ENCODE peak calls at places on chromosomes 13 and 19, in four cellular contexts. O is tibial nerve, F is adrenal gland, A is SK-N-SH. J is an unnamed sample. For H3K4me1, the result is how much of the 10 kb centered on the place peaks cover.

GRCh38 chr19:35801828-35802227 is 10.8 kb downstream of the PRODH2 start:
- DNase-seq in O (no peak), F (no peak), A (no peak), J (no peak)

GRCh38 chr19:53328967-53329366 is 4.6 kb upstream of the ZNF845 start:
- DNase-seq in O (no peak), F (no peak), A (peak), J (peak)

GRCh38 chr19:14428882-14429416 is 4.2 kb upstream of the PKN1 start:
- DNase-seq in O (no peak), F (no peak), A (no peak), J (no peak)

GRCh38 chr13:113453962-113454361 is 674 bp upstream of the ADPRHL1 start:
- DNase-seq in O (no peak), F (no peak), A (peak), J (no peak)

GRCh38 chr13:23509781-23510543 is 60.2 kb upstream of the TNFRSF19 start:
- DNase-seq in O (no peak), F (no peak), A (no peak), J (no peak)

GRCh38 chr19:15113245-15114152 is 6.3 kb downstream of the SYDE1 start:
- DNase-seq in O (no peak), F (no peak), A (peak), J (no peak)

GRCh38 chr13:86757236-86757978 is 913.8 kb upstream of the SLITRK5 start:
- DNase-seq in O (no peak), F (no peak), A (no peak), J (no peak)

GRCh38 chr13:44174769-44175425 is 198.7 kb upstream of the SERP2 start:
- DNase-seq in O (peak), F (no peak), A (no peak), J (no peak)

GRCh38 chr19:31160346-31160926 is 188.8 kb downstream of the TSHZ3 start:
- DNase-seq in O (no peak), F (no peak), A (no peak), J (no peak)

GRCh38 chr13:36251528-36251927 is 37.2 kb upstream of the SOHLH2 start:
- DNase-seq in O (no peak), F (no peak), A (no peak), J (no peak)

GRCh38 chr13:106234656-106235055 is 300.8 kb downstream of the EFNB2 start:
- DNase-seq in O (no peak), F (no peak), A (no peak), J (no peak)

GRCh38 chr13:74574964-74575728 is 440.9 kb upstream of the KLF12 start:
- DNase-seq in O (no peak), F (no peak), A (peak), J (no peak)

GRCh38 chr13:19056355-19056880 is 125.2 kb downstream of the TUBA3C start:
- DNase-seq in O (no peak), F (no peak), A (no peak), J (no peak)

GRCh38 chr19:19209372-19209771 is 2.4 kb upstream of the NCAN start:
- DNase-seq in O (no peak), F (no peak), A (no peak), J (no peak)

GRCh38 chr19:46515879-46516350 is 20.2 kb upstream of the PNMA8B start:
- DNase-seq in O (no peak), F (no peak), A (peak), J (no peak)

GRCh38 chr13:42001580-42001979 is 40.7 kb upstream of the VWA8 start:
- DNase-seq in O (no peak), F (no peak), A (no peak), J (no peak)

GRCh38 chr19:6536138-6536671 is 5.4 kb downstream of the TNFSF9 start:
- DNase-seq in O (no peak), F (no peak), A (peak), J (no peak)

GRCh38 chr19:17863520-17864182 is 3.9 kb downstream of the RPL18A start:
- DNase-seq in O (no peak), F (peak), A (peak), J (no peak)
- H3K4me1 ChIP-seq in O (under half), F (under half), A (under half), J (under half)

GRCh38 chr19:49081273-49081672 is 4.0 kb upstream of the SNRNP70 start:
- DNase-seq in O (no peak), F (no peak), A (no peak), J (no peak)

GRCh38 chr19:49085868-49086232 is 599 bp downstream of the SNRNP70 start:
- DNase-seq in O (no peak), F (no peak), A (no peak), J (no peak)

GRCh38 chr19:49086296-49086695 is 1.0 kb downstream of the SNRNP70 start:
- DNase-seq in O (no peak), F (no peak), A (no peak), J (no peak)

GRCh38 chr19:49085020-49085867 is at the start of gene SNRNP70:
- DNase-seq in O (peak), F (peak), A (peak), J (peak)

DNA sequence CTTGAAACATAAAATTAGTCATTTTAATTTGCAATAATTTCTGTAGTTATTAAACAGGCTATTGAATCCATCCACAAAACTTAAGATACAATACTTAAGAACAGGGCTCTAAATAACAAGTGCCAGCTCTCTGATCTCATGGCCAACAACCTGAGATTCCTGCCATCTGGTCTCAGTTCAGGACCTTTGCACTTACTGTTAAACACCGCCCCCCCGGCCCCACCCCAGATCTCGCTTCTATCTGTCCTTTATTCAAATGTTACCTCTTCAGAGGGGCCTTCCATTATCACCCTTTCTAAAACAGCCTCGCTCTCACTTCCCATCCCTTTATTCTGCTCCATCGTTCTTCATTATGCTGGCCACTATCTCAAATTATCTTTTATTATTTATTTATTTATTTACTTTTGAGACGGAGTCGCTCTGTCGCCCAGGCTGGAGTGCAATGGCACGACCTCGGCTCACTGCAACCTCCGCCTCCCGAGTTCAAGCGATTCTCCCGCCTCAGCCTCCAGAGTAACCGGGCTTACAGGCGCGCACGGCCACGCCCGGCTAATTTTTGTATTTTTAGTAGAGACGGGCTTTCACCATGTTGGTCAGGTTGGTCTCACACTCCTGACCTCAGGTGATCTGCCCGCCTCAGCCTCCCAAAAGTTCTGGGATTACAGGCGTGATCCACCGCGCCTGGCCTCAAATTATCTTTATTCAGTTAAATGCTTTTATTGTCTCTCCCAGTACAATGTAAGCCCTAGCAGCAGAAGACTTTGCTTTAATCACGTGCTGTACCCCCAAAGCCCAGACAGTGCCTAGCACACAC is 838 bp upstream of the SNRNP70 start:
- DNase-seq in O (peak), F (no peak), A (no peak), J (no peak)
- H3K27ac ChIP-seq in O (peak), F (peak), A (peak), J (peak)

DNA sequence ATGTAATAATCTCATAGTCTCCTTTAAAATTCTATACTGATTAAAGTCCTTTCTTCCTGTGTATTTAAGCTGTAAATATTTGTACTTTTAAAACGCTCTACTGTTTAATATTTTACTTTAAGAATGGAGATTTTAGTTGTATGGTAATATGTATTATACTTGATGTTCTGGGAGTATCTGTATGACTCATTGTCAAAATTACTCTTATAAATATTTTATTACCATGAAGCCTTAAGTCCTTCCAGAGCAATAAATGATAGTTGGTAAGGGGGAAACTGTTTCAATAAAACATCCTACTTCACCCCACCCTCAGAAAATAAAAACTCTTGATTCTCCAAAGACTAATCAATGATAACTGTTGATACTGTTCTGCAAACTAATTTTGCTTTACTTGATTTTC is 6.4 kb downstream of the PCDH9 start:
- DNase-seq in O (no peak), F (no peak), A (no peak), J (no peak)
- H3K4me1 ChIP-seq in O (under half), F (under half), A (under half), J (under half)

DNA sequence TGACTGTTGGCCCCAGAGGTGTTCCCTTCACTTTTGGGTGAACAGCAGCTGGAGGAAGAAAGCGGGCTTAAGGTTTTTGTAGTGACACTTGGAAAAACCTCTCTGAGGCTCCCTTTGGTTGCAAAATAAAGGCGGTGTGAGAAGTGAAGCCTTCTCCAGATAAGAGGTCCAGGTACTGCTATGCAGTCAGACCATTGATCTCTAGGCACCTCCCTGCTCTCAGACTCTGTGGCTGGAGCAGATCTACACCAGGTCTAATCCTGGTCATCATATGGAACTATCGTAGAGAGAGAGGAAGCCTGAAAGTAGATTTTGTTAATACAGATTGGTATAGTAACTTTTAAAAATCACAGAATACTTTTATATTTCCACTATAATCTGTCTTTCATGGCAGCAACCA is 47.5 kb downstream of the MBNL2 start:
- DNase-seq in O (no peak), F (no peak), A (no peak), J (no peak)
- H3K27ac ChIP-seq in O (peak), F (no peak), A (no peak), J (peak)

GRCh38 chr19:2235396-2236284 is 489 bp downstream of the PLEKHJ1 start:
- DNase-seq in O (no peak), F (no peak), A (peak), J (no peak)
- H3K4me1 ChIP-seq in O (under half), F (under half), A (under half), J (half or more)

GRCh38 chr13:51271528-51272070 is 49.4 kb downstream of the FAM124A start:
- DNase-seq in O (no peak), F (no peak), A (no peak), J (no peak)

GRCh38 chr13:51277943-51278342 is 55.7 kb downstream of the FAM124A start:
- DNase-seq in O (no peak), F (no peak), A (no peak), J (no peak)

GRCh38 chr13:51278426-51279130 is 56.4 kb downstream of the FAM124A start:
- DNase-seq in O (no peak), F (no peak), A (no peak), J (no peak)

GRCh38 chr13:51276684-51277083 is 54.5 kb downstream of the FAM124A start:
- DNase-seq in O (no peak), F (no peak), A (no peak), J (no peak)

DNA sequence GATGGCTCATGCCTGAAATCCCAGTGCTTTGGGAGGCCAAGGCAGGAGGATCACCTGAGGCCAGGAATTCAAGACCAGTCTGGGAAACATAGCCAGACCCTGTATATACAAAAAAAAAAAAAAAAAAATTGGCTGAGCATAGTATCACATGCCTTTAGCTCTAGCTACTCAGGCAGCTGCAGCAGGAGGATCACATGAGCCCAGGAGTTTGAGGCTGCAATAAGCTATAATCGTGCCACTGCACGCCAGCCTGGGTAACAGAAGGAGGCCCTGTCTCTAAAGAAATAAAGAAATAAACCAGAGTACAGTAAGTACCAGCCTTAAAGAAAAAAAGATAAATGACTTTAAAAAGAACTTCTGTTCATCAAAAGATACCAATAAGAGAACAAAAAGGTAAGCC is 52.9 kb downstream of the FAM124A start:
- DNase-seq in O (no peak), F (no peak), A (no peak), J (no peak)
- H3K27ac ChIP-seq in O (no peak), F (no peak), A (no peak), J (no peak)

GRCh38 chr19:38250428-38250820 is 5.8 kb downstream of the PPP1R14A start:
- DNase-seq in O (no peak), F (no peak), A (no peak), J (no peak)
- H3K4me1 ChIP-seq in O (under half), F (half or more), A (under half), J (under half)

DNA sequence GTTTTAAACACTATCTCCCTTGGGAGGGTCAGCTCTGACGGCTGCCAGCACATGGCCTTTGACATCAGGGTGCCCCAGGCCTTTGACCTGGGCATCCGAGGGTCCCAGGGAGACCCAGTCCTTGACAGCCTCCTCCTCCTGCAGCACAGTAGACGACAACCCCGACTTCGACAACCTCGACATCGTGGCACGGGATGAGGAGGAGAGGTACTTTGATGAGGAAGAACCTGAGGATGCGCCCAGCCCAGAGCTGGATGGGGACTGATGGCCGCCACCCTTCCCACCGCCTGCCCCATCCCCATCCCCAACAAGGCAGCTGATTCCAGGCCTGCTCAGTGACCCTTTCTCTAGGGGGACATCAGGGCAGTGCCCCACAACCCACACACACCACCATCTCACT is 12.5 kb downstream of the CCDC97 start:
- DNase-seq in O (no peak), F (no peak), A (no peak), J (no peak)
- H3K27ac ChIP-seq in O (peak), F (peak), A (peak), J (peak)